ENCODE peak calls at places on chromosomes 12 and 14, in nine cellular contexts. W, T, J, O, P, E, U, N and I are unnamed samples.

GRCh38 chr14:71355324-71356201 is 448.3 kb downstream of the PCNX1 start:
- DNase-seq in E (no peak), U (no peak), P (no peak), T (no peak), N (no peak), W (no peak), O (peak; percentile 69), J (no peak), I (no peak)

GRCh38 chr12:16100206-16100605 is 177.3 kb downstream of the SLC15A5 start:
- DNase-seq in T (no peak), P (no peak), E (no peak), U (no peak), O (no peak), J (no peak), N (no peak), W (no peak), I (no peak)

GRCh38 chr12:128079-128478 is 61.5 kb downstream of the IQSEC3 start:
- DNase-seq in E (no peak), O (no peak), U (no peak), T (no peak), P (no peak), N (peak; percentile 47), W (no peak), J (no peak), I (no peak)

GRCh38 chr14:44316647-44317432 is 190.2 kb downstream of the FSCB start:
- DNase-seq in O (no peak), P (no peak), N (peak; percentile 87), J (peak; percentile 6), E (no peak), U (no peak), W (peak; percentile 68), T (no peak), I (no peak)

GRCh38 chr14:61477845-61478438 is 156.6 kb downstream of the PRKCH start:
- DNase-seq in E (no peak), T (peak; percentile 72), J (peak; percentile 70), O (no peak), U (peak; percentile 43), W (no peak), N (peak; percentile 85), P (no peak), I (no peak)

GRCh38 chr12:28698541-28698940 is 450.5 kb upstream of the FAR2 start:
- DNase-seq in U (no peak), O (no peak), J (no peak), E (no peak), N (no peak), P (no peak), T (no peak), W (no peak), I (no peak)

GRCh38 chr12:113601656-113602263 is 130.1 kb upstream of the LHX5 start:
- DNase-seq in T (no peak), J (no peak), O (no peak), P (peak; percentile 29), U (no peak), N (no peak), W (no peak), E (no peak), I (no peak)

GRCh38 chr12:84636801-84637285 is 275.8 kb downstream of the SLC6A15 start:
- DNase-seq in O (no peak), U (no peak), W (no peak), E (no peak), J (no peak), T (no peak), N (no peak), P (no peak), I (no peak)

GRCh38 chr14:60163741-60164140 is 1.5 kb downstream of the DHRS7 start:
- DNase-seq in U (no peak), J (no peak), N (peak; percentile 26), T (no peak), E (no peak), O (no peak), W (no peak), P (no peak), I (no peak)

GRCh38 chr12:6915023-6915788 is 826 bp downstream of the ENO2 start:
- DNase-seq in U (peak; percentile 49), O (no peak), E (no peak), N (peak; percentile 26), W (peak; percentile 65), P (no peak), J (peak; percentile 30), T (no peak), I (no peak)

GRCh38 chr14:30994681-30995620 is 30.5 kb upstream of the AP4S1 start:
- DNase-seq in U (no peak), O (no peak), W (no peak), J (peak; percentile 56), T (no peak), N (no peak), P (no peak), E (no peak), I (no peak)

GRCh38 chr12:27198036-27198435 is 46.0 kb upstream of the STK38L start:
- DNase-seq in P (no peak), W (no peak), N (no peak), U (no peak), E (no peak), O (no peak), T (no peak), J (no peak), I (no peak)

GRCh38 chr14:51507556-51508511 is 143.9 kb upstream of the FRMD6 start:
- DNase-seq in P (no peak), J (no peak), W (no peak), T (peak; percentile 34), N (no peak), E (no peak), O (peak; percentile 45), U (peak; percentile 61), I (no peak)

GRCh38 chr12:95837240-95838038 is 21.3 kb upstream of the SNRPF start:
- DNase-seq in O (no peak), T (no peak), E (no peak), U (no peak), W (no peak), N (no peak), P (no peak), J (no peak), I (no peak)

GRCh38 chr12:1205512-1206060 is 214.6 kb downstream of the ERC1 start:
- DNase-seq in O (no peak), J (no peak), U (no peak), W (no peak), P (no peak), T (no peak), N (no peak), E (no peak), I (no peak)

GRCh38 chr12:108530141-108530540 is 15.1 kb downstream of the FICD start:
- DNase-seq in J (no peak), N (no peak), W (no peak), U (no peak), E (no peak), T (no peak), O (no peak), P (no peak), I (no peak)

GRCh38 chr12:9957834-9958233 is 13.4 kb upstream of the CLEC12A start:
- DNase-seq in W (no peak), J (peak; percentile 50), N (no peak), U (no peak), E (no peak), P (no peak), T (no peak), O (no peak), I (no peak)

GRCh38 chr14:102821252-102821651 is 44.0 kb downstream of the TRAF3 start:
- DNase-seq in U (no peak), W (no peak), J (peak; percentile 35), P (no peak), N (no peak), O (no peak), E (no peak), T (no peak), I (no peak)

GRCh38 chr12:30748150-30748549 is 6.6 kb downstream of the CAPRIN2 start:
- DNase-seq in P (no peak), O (no peak), T (no peak), E (no peak), W (no peak), U (no peak), N (no peak), J (no peak), I (no peak)

GRCh38 chr14:33568935-33569579 is 381.8 kb downstream of the EGLN3 start:
- DNase-seq in P (no peak), E (no peak), O (no peak), J (no peak), W (no peak), N (no peak), U (no peak), T (no peak), I (no peak)

GRCh38 chr12:56389215-56389850 is 26.7 kb upstream of the APOF start:
- DNase-seq in W (no peak), N (no peak), J (no peak), E (no peak), T (no peak), P (no peak), O (no peak), U (no peak), I (no peak)

GRCh38 chr12:120263725-120264040 is 1.8 kb downstream of the PXN start:
- DNase-seq in P (no peak), W (no peak), E (no peak), T (no peak), U (no peak), J (no peak), O (no peak), N (no peak), I (no peak)

GRCh38 chr12:95820096-95820703 is 29.6 kb upstream of the NTN4 start:
- DNase-seq in U (no peak), P (peak; percentile 33), E (no peak), O (no peak), T (no peak), N (peak; percentile 47), J (no peak), W (peak; percentile 72), I (no peak)

GRCh38 chr12:50142993-50143392 is 24.2 kb downstream of the CERS5 start:
- DNase-seq in O (no peak), J (no peak), P (peak; percentile 68), N (no peak), E (no peak), T (peak; percentile 33), W (no peak), U (no peak), I (no peak)